ENCODE peak calls at places on chromosome 19, in eight cellular contexts. One of them, this sample, is unnamed.

GRCh38 chr19:50024719-50025021 is 502 bp downstream of the VRK3 start:
- DNase-seq in NB4: no peak
- DNase-seq in stimulated activated CD4-positive, alpha-beta T cell treated with anti-CD3 and anti-CD28 coated beads, Interleukin-1b, Interleukin-23, amount 100 ng/mL, for 24 hours: no peak
- DNase-seq in left cardiac atrium: no peak
- DNase-seq in uterus: no peak
- DNase-seq in chondrocyte: no peak
- DNase-seq in D721Med: no peak
- DNase-seq in choroid plexus epithelial cell: peak; percentile 56
- DNase-seq in this sample: no peak

GRCh38 chr19:49847731-49848696 is 2.9 kb upstream of the PTOV1 start:
- DNase-seq in left cardiac atrium: no peak
- DNase-seq in choroid plexus epithelial cell: peak; percentile 93
- DNase-seq in chondrocyte: no peak
- DNase-seq in stimulated activated CD4-positive, alpha-beta T cell treated with anti-CD3 and anti-CD28 coated beads, Interleukin-1b, Interleukin-23, amount 100 ng/mL, for 24 hours: no peak
- DNase-seq in uterus: no peak
- DNase-seq in NB4: peak; percentile 88
- DNase-seq in D721Med: no peak
- DNase-seq in this sample: no peak

GRCh38 chr19:18593367-18594095 is 4.9 kb downstream of the REX1BD start:
- DNase-seq in left cardiac atrium: no peak
- DNase-seq in choroid plexus epithelial cell: no peak
- DNase-seq in stimulated activated CD4-positive, alpha-beta T cell treated with anti-CD3 and anti-CD28 coated beads, Interleukin-1b, Interleukin-23, amount 100 ng/mL, for 24 hours: no peak
- DNase-seq in D721Med: no peak
- DNase-seq in NB4: no peak
- DNase-seq in chondrocyte: no peak
- DNase-seq in uterus: no peak
- DNase-seq in this sample: no peak

GRCh38 chr19:8569066-8569761 is 8.0 kb downstream of the MYO1F start:
- DNase-seq in NB4: peak; percentile 100
- DNase-seq in left cardiac atrium: peak; percentile 36
- DNase-seq in stimulated activated CD4-positive, alpha-beta T cell treated with anti-CD3 and anti-CD28 coated beads, Interleukin-1b, Interleukin-23, amount 100 ng/mL, for 24 hours: peak; percentile 35
- DNase-seq in D721Med: no peak
- DNase-seq in choroid plexus epithelial cell: peak; percentile 98
- DNase-seq in uterus: no peak
- DNase-seq in chondrocyte: no peak
- DNase-seq in this sample: no peak

GRCh38 chr19:41166888-41167804 is 25.9 kb upstream of the CYP2S1 start:
- DNase-seq in choroid plexus epithelial cell: no peak
- DNase-seq in stimulated activated CD4-positive, alpha-beta T cell treated with anti-CD3 and anti-CD28 coated beads, Interleukin-1b, Interleukin-23, amount 100 ng/mL, for 24 hours: no peak
- DNase-seq in chondrocyte: no peak
- DNase-seq in D721Med: no peak
- DNase-seq in left cardiac atrium: no peak
- DNase-seq in NB4: no peak
- DNase-seq in uterus: no peak
- DNase-seq in this sample: no peak

GRCh38 chr19:6693681-6694080 is 23.7 kb upstream of the TNFSF14 start:
- DNase-seq in stimulated activated CD4-positive, alpha-beta T cell treated with anti-CD3 and anti-CD28 coated beads, Interleukin-1b, Interleukin-23, amount 100 ng/mL, for 24 hours: no peak
- DNase-seq in D721Med: no peak
- DNase-seq in NB4: peak; percentile 37
- DNase-seq in left cardiac atrium: no peak
- DNase-seq in uterus: no peak
- DNase-seq in choroid plexus epithelial cell: no peak
- DNase-seq in chondrocyte: peak; percentile 58
- DNase-seq in this sample: no peak

GRCh38 chr19:35543280-35544109 is 1.9 kb upstream of the TMEM147 start:
- DNase-seq in NB4: no peak
- DNase-seq in chondrocyte: no peak
- DNase-seq in uterus: no peak
- DNase-seq in stimulated activated CD4-positive, alpha-beta T cell treated with anti-CD3 and anti-CD28 coated beads, Interleukin-1b, Interleukin-23, amount 100 ng/mL, for 24 hours: no peak
- DNase-seq in D721Med: no peak
- DNase-seq in choroid plexus epithelial cell: no peak
- DNase-seq in left cardiac atrium: no peak
- DNase-seq in this sample: no peak

GRCh38 chr19:5058456-5059190 is 89.7 kb downstream of the KDM4B start:
- DNase-seq in D721Med: no peak
- DNase-seq in stimulated activated CD4-positive, alpha-beta T cell treated with anti-CD3 and anti-CD28 coated beads, Interleukin-1b, Interleukin-23, amount 100 ng/mL, for 24 hours: no peak
- DNase-seq in choroid plexus epithelial cell: no peak
- DNase-seq in uterus: no peak
- DNase-seq in left cardiac atrium: no peak
- DNase-seq in chondrocyte: no peak
- DNase-seq in NB4: no peak
- DNase-seq in this sample: no peak

GRCh38 chr19:30873003-30873402 is 476.2 kb downstream of the TSHZ3 start:
- DNase-seq in uterus: no peak
- DNase-seq in choroid plexus epithelial cell: no peak
- DNase-seq in D721Med: no peak
- DNase-seq in left cardiac atrium: no peak
- DNase-seq in NB4: no peak
- DNase-seq in chondrocyte: no peak
- DNase-seq in stimulated activated CD4-positive, alpha-beta T cell treated with anti-CD3 and anti-CD28 coated beads, Interleukin-1b, Interleukin-23, amount 100 ng/mL, for 24 hours: no peak
- DNase-seq in this sample: no peak

GRCh38 chr19:39823693-39824092 is 10.3 kb downstream of the DYRK1B start:
- DNase-seq in uterus: no peak
- DNase-seq in left cardiac atrium: no peak
- DNase-seq in chondrocyte: no peak
- DNase-seq in NB4: no peak
- DNase-seq in choroid plexus epithelial cell: no peak
- DNase-seq in stimulated activated CD4-positive, alpha-beta T cell treated with anti-CD3 and anti-CD28 coated beads, Interleukin-1b, Interleukin-23, amount 100 ng/mL, for 24 hours: no peak
- DNase-seq in D721Med: no peak
- DNase-seq in this sample: no peak

GRCh38 chr19:55301459-55302331 is 17.9 kb downstream of the BRSK1 start:
- DNase-seq in D721Med: peak; percentile 100
- DNase-seq in NB4: peak; percentile 71
- DNase-seq in uterus: peak; percentile 88
- DNase-seq in chondrocyte: no peak
- DNase-seq in choroid plexus epithelial cell: peak; percentile 78
- DNase-seq in left cardiac atrium: peak; percentile 92
- DNase-seq in stimulated activated CD4-positive, alpha-beta T cell treated with anti-CD3 and anti-CD28 coated beads, Interleukin-1b, Interleukin-23, amount 100 ng/mL, for 24 hours: peak; percentile 93
- DNase-seq in this sample: peak; percentile 99

GRCh38 chr19:12331211-12331941 is 2.1 kb downstream of the ZNF563 start:
- DNase-seq in NB4: no peak
- DNase-seq in left cardiac atrium: no peak
- DNase-seq in choroid plexus epithelial cell: no peak
- DNase-seq in stimulated activated CD4-positive, alpha-beta T cell treated with anti-CD3 and anti-CD28 coated beads, Interleukin-1b, Interleukin-23, amount 100 ng/mL, for 24 hours: peak; percentile 75
- DNase-seq in chondrocyte: no peak
- DNase-seq in D721Med: no peak
- DNase-seq in uterus: no peak
- DNase-seq in this sample: peak; percentile 60

GRCh38 chr19:14411161-14411560 is 8.0 kb downstream of the DDX39A start:
- DNase-seq in chondrocyte: no peak
- DNase-seq in D721Med: no peak
- DNase-seq in NB4: no peak
- DNase-seq in choroid plexus epithelial cell: no peak
- DNase-seq in uterus: no peak
- DNase-seq in left cardiac atrium: no peak
- DNase-seq in stimulated activated CD4-positive, alpha-beta T cell treated with anti-CD3 and anti-CD28 coated beads, Interleukin-1b, Interleukin-23, amount 100 ng/mL, for 24 hours: no peak
- DNase-seq in this sample: no peak

GRCh38 chr19:28028881-28029280 is 1184.1 kb downstream of the UQCRFS1 start:
- DNase-seq in chondrocyte: no peak
- DNase-seq in uterus: no peak
- DNase-seq in choroid plexus epithelial cell: no peak
- DNase-seq in left cardiac atrium: no peak
- DNase-seq in D721Med: no peak
- DNase-seq in stimulated activated CD4-positive, alpha-beta T cell treated with anti-CD3 and anti-CD28 coated beads, Interleukin-1b, Interleukin-23, amount 100 ng/mL, for 24 hours: no peak
- DNase-seq in NB4: no peak
- DNase-seq in this sample: no peak

GRCh38 chr19:27776020-27776419 is 1436.9 kb downstream of the UQCRFS1 start:
- DNase-seq in chondrocyte: no peak
- DNase-seq in left cardiac atrium: no peak
- DNase-seq in NB4: peak; percentile 64
- DNase-seq in D721Med: no peak
- DNase-seq in stimulated activated CD4-positive, alpha-beta T cell treated with anti-CD3 and anti-CD28 coated beads, Interleukin-1b, Interleukin-23, amount 100 ng/mL, for 24 hours: no peak
- DNase-seq in uterus: no peak
- DNase-seq in choroid plexus epithelial cell: peak; percentile 78
- DNase-seq in this sample: peak; percentile 44

GRCh38 chr19:5247957-5248705 is 92.5 kb downstream of the PTPRS start:
- DNase-seq in D721Med: no peak
- DNase-seq in NB4: no peak
- DNase-seq in choroid plexus epithelial cell: no peak
- DNase-seq in uterus: no peak
- DNase-seq in chondrocyte: no peak
- DNase-seq in stimulated activated CD4-positive, alpha-beta T cell treated with anti-CD3 and anti-CD28 coated beads, Interleukin-1b, Interleukin-23, amount 100 ng/mL, for 24 hours: no peak
- DNase-seq in left cardiac atrium: no peak
- DNase-seq in this sample: no peak

GRCh38 chr19:34193439-34193838 is 21.1 kb downstream of the LSM14A start:
- DNase-seq in NB4: no peak
- DNase-seq in chondrocyte: no peak
- DNase-seq in left cardiac atrium: no peak
- DNase-seq in D721Med: no peak
- DNase-seq in stimulated activated CD4-positive, alpha-beta T cell treated with anti-CD3 and anti-CD28 coated beads, Interleukin-1b, Interleukin-23, amount 100 ng/mL, for 24 hours: no peak
- DNase-seq in choroid plexus epithelial cell: no peak
- DNase-seq in uterus: no peak
- DNase-seq in this sample: no peak

GRCh38 chr19:15195381-15195964 is 5.3 kb downstream of the NOTCH3 start:
- DNase-seq in D721Med: peak; percentile 71
- DNase-seq in uterus: peak; percentile 55
- DNase-seq in NB4: peak; percentile 55
- DNase-seq in choroid plexus epithelial cell: peak; percentile 39
- DNase-seq in chondrocyte: no peak
- DNase-seq in stimulated activated CD4-positive, alpha-beta T cell treated with anti-CD3 and anti-CD28 coated beads, Interleukin-1b, Interleukin-23, amount 100 ng/mL, for 24 hours: no peak
- DNase-seq in left cardiac atrium: peak; percentile 69
- DNase-seq in this sample: peak; percentile 73

GRCh38 chr19:10535613-10536012 is 8.1 kb upstream of the ATG4D start:
- DNase-seq in uterus: no peak
- DNase-seq in D721Med: peak; percentile 1
- DNase-seq in choroid plexus epithelial cell: no peak
- DNase-seq in NB4: no peak
- DNase-seq in chondrocyte: no peak
- DNase-seq in stimulated activated CD4-positive, alpha-beta T cell treated with anti-CD3 and anti-CD28 coated beads, Interleukin-1b, Interleukin-23, amount 100 ng/mL, for 24 hours: no peak
- DNase-seq in left cardiac atrium: no peak
- DNase-seq in this sample: no peak

GRCh38 chr19:52148256-52148655 is 8.5 kb upstream of the ZNF616 start:
- DNase-seq in choroid plexus epithelial cell: no peak
- DNase-seq in uterus: no peak
- DNase-seq in chondrocyte: no peak
- DNase-seq in stimulated activated CD4-positive, alpha-beta T cell treated with anti-CD3 and anti-CD28 coated beads, Interleukin-1b, Interleukin-23, amount 100 ng/mL, for 24 hours: no peak
- DNase-seq in left cardiac atrium: no peak
- DNase-seq in NB4: no peak
- DNase-seq in D721Med: no peak
- DNase-seq in this sample: no peak

GRCh38 chr19:4829001-4829712 is 2.4 kb downstream of the TICAM1 start:
- DNase-seq in NB4: peak; percentile 60
- DNase-seq in uterus: no peak
- DNase-seq in choroid plexus epithelial cell: no peak
- DNase-seq in stimulated activated CD4-positive, alpha-beta T cell treated with anti-CD3 and anti-CD28 coated beads, Interleukin-1b, Interleukin-23, amount 100 ng/mL, for 24 hours: no peak
- DNase-seq in left cardiac atrium: no peak
- DNase-seq in D721Med: no peak
- DNase-seq in chondrocyte: no peak
- DNase-seq in this sample: peak; percentile 34

GRCh38 chr19:45781282-45782161 is 768 bp downstream of the DMPK start:
- DNase-seq in uterus: no peak
- DNase-seq in choroid plexus epithelial cell: no peak
- DNase-seq in stimulated activated CD4-positive, alpha-beta T cell treated with anti-CD3 and anti-CD28 coated beads, Interleukin-1b, Interleukin-23, amount 100 ng/mL, for 24 hours: no peak
- DNase-seq in chondrocyte: no peak
- DNase-seq in D721Med: no peak
- DNase-seq in left cardiac atrium: no peak
- DNase-seq in NB4: no peak
- DNase-seq in this sample: no peak

GRCh38 chr19:11446652-11447301 is 11.3 kb downstream of the PRKCSH start:
- DNase-seq in uterus: peak; percentile 52
- DNase-seq in NB4: peak; percentile 58
- DNase-seq in choroid plexus epithelial cell: peak; percentile 40
- DNase-seq in chondrocyte: no peak
- DNase-seq in left cardiac atrium: peak; percentile 59
- DNase-seq in D721Med: peak; percentile 80
- DNase-seq in stimulated activated CD4-positive, alpha-beta T cell treated with anti-CD3 and anti-CD28 coated beads, Interleukin-1b, Interleukin-23, amount 100 ng/mL, for 24 hours: no peak
- DNase-seq in this sample: peak; percentile 77

GRCh38 chr19:4759388-4760284 is 31.9 kb upstream of the FEM1A start:
- DNase-seq in NB4: peak; percentile 86
- DNase-seq in left cardiac atrium: peak; percentile 92
- DNase-seq in choroid plexus epithelial cell: peak; percentile 91
- DNase-seq in stimulated activated CD4-positive, alpha-beta T cell treated with anti-CD3 and anti-CD28 coated beads, Interleukin-1b, Interleukin-23, amount 100 ng/mL, for 24 hours: peak; percentile 62
- DNase-seq in chondrocyte: no peak
- DNase-seq in uterus: peak; percentile 85
- DNase-seq in D721Med: peak; percentile 99
- DNase-seq in this sample: peak; percentile 96

GRCh38 chr19:43798546-43799409 is 3.5 kb downstream of the LYPD5 start:
- DNase-seq in chondrocyte: no peak
- DNase-seq in D721Med: no peak
- DNase-seq in uterus: no peak
- DNase-seq in choroid plexus epithelial cell: no peak
- DNase-seq in NB4: peak; percentile 6
- DNase-seq in left cardiac atrium: peak; percentile 45
- DNase-seq in stimulated activated CD4-positive, alpha-beta T cell treated with anti-CD3 and anti-CD28 coated beads, Interleukin-1b, Interleukin-23, amount 100 ng/mL, for 24 hours: peak; percentile 65
- DNase-seq in this sample: no peak

GRCh38 chr19:18718846-18719458 is 35.5 kb downstream of the CRTC1 start:
- DNase-seq in stimulated activated CD4-positive, alpha-beta T cell treated with anti-CD3 and anti-CD28 coated beads, Interleukin-1b, Interleukin-23, amount 100 ng/mL, for 24 hours: no peak
- DNase-seq in NB4: no peak
- DNase-seq in chondrocyte: no peak
- DNase-seq in D721Med: no peak
- DNase-seq in uterus: no peak
- DNase-seq in choroid plexus epithelial cell: no peak
- DNase-seq in left cardiac atrium: no peak
- DNase-seq in this sample: no peak

GRCh38 chr19:5260381-5260967 is 80.1 kb downstream of the PTPRS start:
- DNase-seq in choroid plexus epithelial cell: no peak
- DNase-seq in left cardiac atrium: no peak
- DNase-seq in NB4: no peak
- DNase-seq in chondrocyte: no peak
- DNase-seq in stimulated activated CD4-positive, alpha-beta T cell treated with anti-CD3 and anti-CD28 coated beads, Interleukin-1b, Interleukin-23, amount 100 ng/mL, for 24 hours: no peak
- DNase-seq in D721Med: no peak
- DNase-seq in uterus: no peak
- DNase-seq in this sample: no peak

GRCh38 chr19:4059931-4060620 is 6.6 kb downstream of the ZBTB7A start:
- DNase-seq in stimulated activated CD4-positive, alpha-beta T cell treated with anti-CD3 and anti-CD28 coated beads, Interleukin-1b, Interleukin-23, amount 100 ng/mL, for 24 hours: no peak
- DNase-seq in left cardiac atrium: peak; percentile 81
- DNase-seq in chondrocyte: no peak
- DNase-seq in choroid plexus epithelial cell: no peak
- DNase-seq in NB4: peak; percentile 52
- DNase-seq in D721Med: no peak
- DNase-seq in uterus: peak; percentile 90
- DNase-seq in this sample: no peak

GRCh38 chr19:35975608-35976214 is 19.3 kb upstream of the SDHAF1 start:
- DNase-seq in choroid plexus epithelial cell: peak; percentile 38
- DNase-seq in uterus: no peak
- DNase-seq in NB4: peak; percentile 30
- DNase-seq in stimulated activated CD4-positive, alpha-beta T cell treated with anti-CD3 and anti-CD28 coated beads, Interleukin-1b, Interleukin-23, amount 100 ng/mL, for 24 hours: no peak
- DNase-seq in left cardiac atrium: no peak
- DNase-seq in D721Med: no peak
- DNase-seq in chondrocyte: no peak
- DNase-seq in this sample: peak; percentile 68

GRCh38 chr19:20067898-20068297 is 9.9 kb upstream of the ZNF90 start:
- DNase-seq in chondrocyte: no peak
- DNase-seq in left cardiac atrium: no peak
- DNase-seq in stimulated activated CD4-positive, alpha-beta T cell treated with anti-CD3 and anti-CD28 coated beads, Interleukin-1b, Interleukin-23, amount 100 ng/mL, for 24 hours: no peak
- DNase-seq in uterus: no peak
- DNase-seq in NB4: no peak
- DNase-seq in choroid plexus epithelial cell: no peak
- DNase-seq in D721Med: no peak
- DNase-seq in this sample: no peak

GRCh38 chr19:14059093-14059480 is 2.8 kb downstream of the PALM3 start:
- DNase-seq in left cardiac atrium: no peak
- DNase-seq in D721Med: no peak
- DNase-seq in choroid plexus epithelial cell: no peak
- DNase-seq in chondrocyte: no peak
- DNase-seq in NB4: no peak
- DNase-seq in stimulated activated CD4-positive, alpha-beta T cell treated with anti-CD3 and anti-CD28 coated beads, Interleukin-1b, Interleukin-23, amount 100 ng/mL, for 24 hours: no peak
- DNase-seq in uterus: no peak
- DNase-seq in this sample: no peak

GRCh38 chr19:12793290-12794195 is 2.3 kb downstream of the JUNB start:
- DNase-seq in chondrocyte: no peak
- DNase-seq in left cardiac atrium: peak; percentile 94
- DNase-seq in stimulated activated CD4-positive, alpha-beta T cell treated with anti-CD3 and anti-CD28 coated beads, Interleukin-1b, Interleukin-23, amount 100 ng/mL, for 24 hours: peak; percentile 89
- DNase-seq in choroid plexus epithelial cell: peak; percentile 96
- DNase-seq in uterus: peak; percentile 95
- DNase-seq in NB4: peak; percentile 91
- DNase-seq in D721Med: peak; percentile 98
- DNase-seq in this sample: peak; percentile 96

GRCh38 chr19:30386551-30387143 is 14.5 kb downstream of the ZNF536 start:
- DNase-seq in stimulated activated CD4-positive, alpha-beta T cell treated with anti-CD3 and anti-CD28 coated beads, Interleukin-1b, Interleukin-23, amount 100 ng/mL, for 24 hours: no peak
- DNase-seq in chondrocyte: no peak
- DNase-seq in NB4: no peak
- DNase-seq in left cardiac atrium: no peak
- DNase-seq in D721Med: no peak
- DNase-seq in uterus: no peak
- DNase-seq in choroid plexus epithelial cell: no peak
- DNase-seq in this sample: no peak

GRCh38 chr19:10805075-10805757 is 30.8 kb downstream of the TMED1 start:
- DNase-seq in stimulated activated CD4-positive, alpha-beta T cell treated with anti-CD3 and anti-CD28 coated beads, Interleukin-1b, Interleukin-23, amount 100 ng/mL, for 24 hours: no peak
- DNase-seq in chondrocyte: no peak
- DNase-seq in left cardiac atrium: no peak
- DNase-seq in D721Med: no peak
- DNase-seq in uterus: no peak
- DNase-seq in choroid plexus epithelial cell: no peak
- DNase-seq in NB4: peak; percentile 73
- DNase-seq in this sample: no peak